ENCODE peak calls at places on chromosomes 4 and X, in nine cellular contexts. T is ovary, K is body of pancreas, F is colonic mucosa, S is tibial nerve, Y is astrocyte of the cerebellum, J is ascending aorta, N is lower leg skin, G is psoas muscle. E is an unnamed sample.

GRCh38 chrX:149825424-149825823 is 43.7 kb downstream of the MAGEA9 start:
- DNase-seq in Y (no peak), S (no peak), G (no peak), J (no peak), K (peak; percentile 7), T (no peak), F (no peak), N (no peak), E (peak; percentile 40)

GRCh38 chr4:113540859-113541258 is 220.7 kb downstream of the CAMK2D start:
- DNase-seq in N (no peak), J (no peak), K (peak; percentile 9), S (no peak), G (no peak), F (peak; percentile 32), T (no peak), Y (no peak), E (no peak)

GRCh38 chr4:139740121-139740520 is 74.5 kb downstream of the MGST2 start:
- DNase-seq in T (peak; percentile 46), K (peak; percentile 34), G (peak; percentile 79), F (no peak), N (peak; percentile 87), J (no peak), Y (no peak), S (no peak), E (no peak)

GRCh38 chrX:68146054-68146453 is 287.2 kb downstream of the OPHN1 start:
- DNase-seq in F (no peak), S (no peak), J (no peak), T (no peak), N (no peak), G (no peak), K (no peak), Y (peak; percentile 11), E (no peak)

GRCh38 chr4:55733874-55734437 is 85.6 kb upstream of the EXOC1L start:
- DNase-seq in N (peak; percentile 93), G (no peak), F (peak; percentile 90), S (peak; percentile 48), Y (no peak), T (peak; percentile 14), J (no peak), K (peak; percentile 65), E (no peak)

GRCh38 chrX:1412551-1413161 is 20.7 kb upstream of the SLC25A6 start:
- DNase-seq in K (no peak), F (no peak), S (no peak), J (no peak), T (no peak), Y (no peak), G (no peak), N (no peak), E (no peak)

GRCh38 chr4:82733636-82734035 is 65.0 kb downstream of the SCD5 start:
- DNase-seq in K (no peak), G (no peak), S (no peak), J (no peak), F (no peak), T (no peak), Y (peak; percentile 38), N (no peak), E (no peak)

GRCh38 chrX:151860827-151861226 is 51.9 kb upstream of the MAGEA4 start:
- DNase-seq in N (no peak), F (no peak), K (no peak), S (no peak), Y (no peak), J (no peak), G (no peak), T (no peak), E (no peak)

GRCh38 chr4:165439344-165439743 is 60.5 kb downstream of the CPE start:
- DNase-seq in G (no peak), K (no peak), N (no peak), T (no peak), S (no peak), J (no peak), Y (no peak), F (no peak), E (no peak)

GRCh38 chrX:48306175-48306574 is 50.3 kb downstream of the SSX3 start:
- DNase-seq in T (no peak), F (no peak), S (no peak), Y (no peak), K (no peak), N (no peak), G (no peak), J (no peak), E (no peak)

GRCh38 chrX:18994713-18995112 is 10.8 kb upstream of the PHKA2 start:
- DNase-seq in S (no peak), K (no peak), T (no peak), J (no peak), Y (no peak), F (no peak), G (no peak), N (no peak), E (no peak)

GRCh38 chr4:7398788-7399432 is 35.8 kb downstream of the PSAPL1 start:
- DNase-seq in N (no peak), K (no peak), F (no peak), T (no peak), S (no peak), Y (no peak), G (no peak), J (peak; percentile 31), E (no peak)

GRCh38 chr4:105944535-105944934 is 49.3 kb downstream of the NPNT start:
- DNase-seq in T (no peak), K (no peak), G (no peak), S (no peak), J (no peak), F (no peak), N (no peak), Y (peak; percentile 78), E (no peak)

GRCh38 chr4:168623484-168623883 is 126.6 kb downstream of the PALLD start:
- DNase-seq in N (peak; percentile 10), J (no peak), S (no peak), Y (no peak), G (no peak), T (no peak), K (no peak), F (no peak), E (no peak)

GRCh38 chr4:48939785-48940184 is 33.2 kb upstream of the OCIAD2 start:
- DNase-seq in K (peak; percentile 28), G (no peak), T (no peak), F (no peak), Y (peak; percentile 89), N (no peak), S (no peak), J (no peak), E (no peak)

GRCh38 chr4:42644897-42645296 is 12.0 kb downstream of the ATP8A1 start:
- DNase-seq in Y (no peak), T (no peak), S (no peak), G (no peak), K (no peak), N (no peak), F (no peak), J (no peak), E (no peak)

GRCh38 chrX:112941209-112941788 is 100.7 kb upstream of the AMOT start:
- DNase-seq in F (no peak), G (no peak), K (no peak), J (no peak), S (no peak), N (no peak), Y (no peak), T (no peak), E (no peak)

GRCh38 chrX:13005671-13006473 is 31.0 kb downstream of the TMSB4X start:
- DNase-seq in J (no peak), S (no peak), T (no peak), N (no peak), Y (no peak), K (peak; percentile 64), G (no peak), F (no peak), E (no peak)

GRCh38 chrX:24693453-24694202 is at the start of gene POLA1:
- DNase-seq in S (peak; percentile 78), N (peak; percentile 98), G (peak; percentile 97), J (peak; percentile 95), F (peak; percentile 87), T (peak; percentile 94), Y (peak; percentile 89), K (peak; percentile 96), E (peak; percentile 55)
- TF ChIP-seq CTCF in S (peak; percentile 21), N (no peak), G (peak; percentile 10), J (no peak), F (no peak), T (no peak), Y (no peak), K (no peak), E (no peak)

GRCh38 chr4:81407726-81408125 is 64.0 kb downstream of the RASGEF1B start:
- DNase-seq in G (no peak), K (no peak), N (no peak), F (no peak), J (no peak), Y (no peak), S (no peak), T (no peak), E (no peak)

GRCh38 chr4:81409836-81410235 is 61.9 kb downstream of the RASGEF1B start:
- DNase-seq in T (no peak), Y (no peak), G (no peak), S (no peak), F (no peak), J (no peak), K (no peak), N (no peak), E (no peak)

GRCh38 chr4:81405900-81406401 is 65.8 kb downstream of the RASGEF1B start:
- DNase-seq in F (peak; percentile 69), G (no peak), N (no peak), S (peak; percentile 60), Y (peak; percentile 70), K (peak; percentile 76), T (no peak), J (no peak), E (no peak)

GRCh38 chr4:81408341-81408740 is 63.4 kb downstream of the RASGEF1B start:
- DNase-seq in Y (no peak), S (no peak), K (no peak), J (no peak), F (no peak), T (no peak), N (no peak), G (no peak), E (no peak)

GRCh38 chr4:81404294-81404693 is 67.4 kb downstream of the RASGEF1B start:
- DNase-seq in K (no peak), S (no peak), F (no peak), Y (no peak), T (no peak), J (no peak), G (no peak), N (no peak), E (no peak)
- TF ChIP-seq CTCF in K (no peak), S (no peak), F (no peak), Y (no peak), T (no peak), J (no peak), G (no peak), N (no peak), E (no peak)

GRCh38 chr4:10074767-10075105 is 41.9 kb downstream of the WDR1 start:
- DNase-seq in J (no peak), G (no peak), F (no peak), N (peak; percentile 80), S (no peak), T (no peak), K (no peak), Y (peak; percentile 33), E (no peak)
- TF ChIP-seq CTCF in J (peak; percentile 20), G (peak; percentile 33), F (no peak), N (no peak), S (peak; percentile 17), T (no peak), K (no peak), Y (peak; percentile 67), E (no peak)

DNA sequence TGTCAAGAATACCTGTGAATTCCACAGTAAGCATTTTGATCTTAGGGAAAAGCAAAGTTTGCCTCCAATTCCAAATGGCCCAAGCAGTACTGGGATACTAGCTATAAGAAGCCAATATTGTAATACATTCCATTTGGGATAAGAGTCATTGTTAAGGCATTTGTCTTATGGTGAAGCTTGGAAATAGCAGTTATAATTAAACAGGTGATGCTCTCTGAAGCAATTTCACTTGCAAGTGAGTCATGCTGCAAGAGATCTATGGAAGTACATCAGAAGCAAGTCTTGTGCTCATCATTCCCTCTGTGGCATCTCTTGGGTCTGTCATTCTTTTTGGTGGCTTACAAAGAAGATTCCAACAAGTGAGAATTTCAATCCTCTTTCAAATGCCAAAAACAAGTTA is 386.4 kb upstream of the RPS6KA3 start:
- DNase-seq in F (no peak), K (no peak), Y (no peak), S (no peak), J (no peak), N (no peak), T (no peak), G (no peak), E (no peak)
- TF ChIP-seq CTCF in F (no peak), K (no peak), Y (no peak), S (no peak), J (no peak), N (no peak), T (no peak), G (no peak), E (no peak)